ENCODE peak calls at places on chromosomes 12 and 14, in seven cellular contexts. R is stomach, F is fibroblast of pulmonary artery, G is colonic mucosa, P is cardiac muscle cell, E is left lung, C is GM12878. A is an unnamed sample.

GRCh38 chr14:56855891-56856461 is 45.7 kb upstream of the OTX2 start:
- DNase-seq in R (peak), F (no peak), G (peak), P (no peak), E (no peak), C (no peak), A (no peak)

GRCh38 chr14:57493467-57494181 is at the start of gene CCDC198:
- DNase-seq in R (no peak), F (no peak), G (no peak), P (no peak), E (no peak), C (peak), A (no peak)

GRCh38 chr14:96164861-96165490 is 39.7 kb upstream of the BDKRB2 start:
- DNase-seq in R (no peak), F (no peak), G (peak), P (no peak), E (no peak), C (no peak), A (no peak)

GRCh38 chr14:104101086-104101621 is 15.7 kb downstream of the ASPG start:
- DNase-seq in R (peak), F (no peak), G (peak), P (no peak), E (no peak), C (no peak), A (no peak)

GRCh38 chr12:124236651-124237050 is 58.2 kb upstream of the RFLNA start:
- DNase-seq in R (no peak), F (peak), G (no peak), P (peak), E (no peak), C (no peak), A (no peak)

GRCh38 chr14:87187787-87188186 is 805.2 kb downstream of the GALC start:
- DNase-seq in R (no peak), F (no peak), G (no peak), P (no peak), E (no peak), C (no peak), A (no peak)

GRCh38 chr14:101400815-101401214 is 160.5 kb upstream of the DIO3 start:
- DNase-seq in R (no peak), F (peak), G (no peak), P (peak), E (no peak), C (no peak), A (no peak)

GRCh38 chr14:97138801-97139200 is 341.6 kb downstream of the VRK1 start:
- DNase-seq in R (no peak), F (no peak), G (no peak), P (no peak), E (no peak), C (no peak), A (no peak)

GRCh38 chr12:27821259-27821973 is 41.4 kb upstream of the MANSC4 start:
- DNase-seq in R (peak), F (peak), G (peak), P (peak), E (no peak), C (peak), A (peak)

GRCh38 chr12:79687711-79688270 is 3.0 kb downstream of the PAWR start:
- DNase-seq in R (no peak), F (no peak), G (no peak), P (peak), E (no peak), C (no peak), A (no peak)

GRCh38 chr12:14768823-14769405 is 34.4 kb downstream of the WBP11 start:
- DNase-seq in R (peak), F (peak), G (peak), P (peak), E (peak), C (peak), A (no peak)

GRCh38 chr12:132631357-132632065 is 12.9 kb downstream of the P2RX2 start:
- DNase-seq in R (no peak), F (no peak), G (no peak), P (no peak), E (peak), C (no peak), A (no peak)

GRCh38 chr12:66087365-66087943 is 43.1 kb downstream of the LLPH start:
- DNase-seq in R (peak), F (peak), G (peak), P (peak), E (no peak), C (no peak), A (peak)

GRCh38 chr12:131112690-131113290 is 159.1 kb downstream of the ADGRD1 start:
- DNase-seq in R (no peak), F (no peak), G (no peak), P (no peak), E (no peak), C (no peak), A (no peak)

GRCh38 chr14:100726467-100726811 is 253 bp upstream of the DLK1 start:
- DNase-seq in R (no peak), F (no peak), G (no peak), P (no peak), E (no peak), C (no peak), A (no peak)

GRCh38 chr14:82091097-82091496 is 557.4 kb upstream of the SEL1L start:
- DNase-seq in R (no peak), F (no peak), G (no peak), P (no peak), E (no peak), C (no peak), A (no peak)

GRCh38 chr12:105861232-105861631 is 277.5 kb downstream of the NUAK1 start:
- DNase-seq in R (no peak), F (no peak), G (no peak), P (no peak), E (no peak), C (no peak), A (no peak)

GRCh38 chr14:31059152-31059924 is 33.2 kb upstream of the STRN3 start:
- DNase-seq in R (peak), F (peak), G (peak), P (peak), E (peak), C (no peak), A (no peak)

GRCh38 chr12:19227880-19228210 is 98.3 kb downstream of the PLEKHA5 start:
- DNase-seq in R (no peak), F (no peak), G (no peak), P (no peak), E (no peak), C (no peak), A (no peak)

GRCh38 chr12:39990122-39991101 is 115.5 kb downstream of the SLC2A13 start:
- DNase-seq in R (peak), F (peak), G (peak), P (peak), E (peak), C (peak), A (no peak)

GRCh38 chr14:101962503-101962874 is 1.9 kb upstream of the DYNC1H1 start:
- DNase-seq in R (peak), F (peak), G (peak), P (peak), E (peak), C (no peak), A (no peak)

GRCh38 chr14:89267163-89267562 is 149.9 kb downstream of the FOXN3 start:
- DNase-seq in R (no peak), F (no peak), G (no peak), P (no peak), E (no peak), C (no peak), A (no peak)

GRCh38 chr12:131927110-131928079 is 1.7 kb upstream of the PUS1 start:
- DNase-seq in R (no peak), F (no peak), G (no peak), P (no peak), E (no peak), C (no peak), A (no peak)

GRCh38 chr12:121784460-121784859 is 9.0 kb downstream of the RHOF start:
- DNase-seq in R (no peak), F (peak), G (no peak), P (peak), E (no peak), C (no peak), A (no peak)

GRCh38 chr14:22088614-22089359 is 415.2 kb upstream of the OR4E1 start:
- DNase-seq in R (no peak), F (peak), G (no peak), P (peak), E (no peak), C (no peak), A (no peak)

GRCh38 chr14:104320611-104321086 is 182.3 kb downstream of the KIF26A start:
- DNase-seq in R (peak), F (no peak), G (no peak), P (no peak), E (no peak), C (no peak), A (no peak)

GRCh38 chr12:65889144-65889880 is 65.0 kb downstream of the HMGA2 start:
- DNase-seq in R (no peak), F (no peak), G (no peak), P (no peak), E (no peak), C (no peak), A (no peak)

GRCh38 chr12:124888203-124888602 is 24.5 kb upstream of the SCARB1 start:
- DNase-seq in R (no peak), F (no peak), G (no peak), P (no peak), E (no peak), C (no peak), A (no peak)

GRCh38 chr12:4287325-4288290 is 14.0 kb downstream of the CCND2 start:
- DNase-seq in R (no peak), F (no peak), G (no peak), P (no peak), E (no peak), C (no peak), A (no peak)

GRCh38 chr12:68980476-68981212 is 47.7 kb upstream of the CPM start:
- DNase-seq in R (peak), F (no peak), G (no peak), P (no peak), E (no peak), C (no peak), A (no peak)

GRCh38 chr14:104137297-104138097 is 890 bp upstream of the KIF26A start:
- DNase-seq in R (peak), F (peak), G (peak), P (peak), E (peak), C (no peak), A (no peak)

GRCh38 chr14:59281613-59282012 is 93.1 kb downstream of the DAAM1 start:
- DNase-seq in R (no peak), F (peak), G (no peak), P (peak), E (no peak), C (no peak), A (no peak)

GRCh38 chr14:64293976-64294671 is at the start of gene ESR2:
- DNase-seq in R (peak), F (peak), G (peak), P (peak), E (peak), C (no peak), A (no peak)

GRCh38 chr12:110677206-110677911 is 11.6 kb downstream of the HVCN1 start:
- DNase-seq in R (no peak), F (no peak), G (no peak), P (no peak), E (no peak), C (peak), A (no peak)

GRCh38 chr12:96587691-96588090 is 98.3 kb downstream of the CFAP54 start:
- DNase-seq in R (no peak), F (peak), G (no peak), P (peak), E (no peak), C (no peak), A (no peak)

GRCh38 chr12:16096273-16096849 is 181.1 kb downstream of the SLC15A5 start:
- DNase-seq in R (no peak), F (no peak), G (no peak), P (no peak), E (no peak), C (no peak), A (no peak)
- H3K4me3 ChIP-seq in R (no peak), F (no peak), G (no peak), P (no peak), E (no peak), C (no peak), A (no peak)

DNA sequence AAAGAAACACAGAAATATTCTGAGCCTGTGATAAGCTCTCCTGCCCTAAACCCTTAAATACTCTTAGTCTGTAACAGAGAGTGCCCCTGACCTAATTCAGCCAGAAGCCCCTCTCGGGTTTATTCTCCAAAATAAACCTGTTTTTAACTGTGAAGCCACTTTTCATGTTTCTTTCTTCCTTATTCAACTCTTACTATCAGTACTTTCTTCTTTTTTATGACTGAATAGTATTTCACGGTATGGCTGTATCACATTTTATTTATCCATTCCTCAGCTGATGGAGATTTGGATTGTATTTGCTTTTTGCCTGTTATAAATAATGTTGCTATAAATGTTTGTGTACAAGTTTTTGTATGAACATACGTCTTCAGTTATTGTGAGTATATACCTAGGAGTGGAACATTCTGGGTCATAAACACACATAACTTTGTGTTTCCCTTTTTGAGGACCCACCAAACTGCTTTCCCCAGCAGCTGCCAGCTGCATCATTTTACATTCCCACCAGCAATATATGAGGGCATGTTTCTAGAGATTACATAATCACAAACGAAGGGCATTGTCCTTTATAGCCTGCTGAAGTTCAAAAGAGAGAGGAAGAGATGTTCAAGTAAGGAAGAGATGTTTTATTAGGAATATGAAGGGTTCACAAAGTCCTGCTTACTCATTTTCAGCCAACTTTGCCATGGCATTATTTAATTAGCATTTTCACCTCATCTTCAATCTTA is 199.4 kb upstream of the NUDT4 start:
- DNase-seq in R (no peak), F (no peak), G (no peak), P (no peak), E (no peak), C (no peak), A (no peak)
- TF ChIP-seq CTCF in R (no peak), F (no peak), G (no peak), P (no peak), E (no peak), C (no peak), A (no peak)

DNA sequence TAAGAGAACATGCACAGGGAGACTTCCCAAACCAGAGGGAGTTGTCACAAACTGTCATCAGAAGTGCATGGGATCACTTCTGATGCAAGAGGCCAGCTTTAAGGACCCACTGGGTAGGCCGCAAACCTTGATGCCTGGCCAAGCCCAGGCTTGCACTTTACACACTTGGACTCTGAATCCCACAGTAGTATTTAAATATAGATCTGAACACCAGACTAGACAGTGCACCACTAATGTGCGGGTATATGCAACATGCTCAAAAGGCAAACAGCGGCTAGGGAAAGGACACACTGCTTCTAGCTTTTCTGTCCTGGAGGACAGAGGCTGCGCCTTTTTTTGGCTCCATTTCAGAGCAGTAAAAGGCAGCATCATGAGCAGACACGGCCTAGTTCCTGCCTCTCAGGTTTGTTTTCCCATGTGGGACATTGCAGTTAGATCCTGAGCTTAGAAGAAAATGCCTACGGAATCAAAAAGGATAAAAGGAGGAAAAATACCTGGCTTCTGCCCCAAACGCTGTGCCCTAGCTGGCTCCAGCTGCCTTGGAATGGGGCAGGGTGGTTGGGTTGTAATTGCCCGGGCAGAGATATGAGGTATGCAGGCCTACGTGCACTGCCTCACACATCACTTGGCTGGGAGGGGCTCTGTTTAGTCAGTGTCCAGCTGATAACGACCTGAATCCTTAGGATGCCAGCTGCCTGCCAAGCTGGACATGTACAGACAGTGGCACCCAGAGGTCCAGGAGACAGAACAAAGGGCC is 84.5 kb upstream of the EGLN3 start:
- DNase-seq in R (peak), F (no peak), G (peak), P (no peak), E (no peak), C (no peak), A (no peak)
- H3K4me3 ChIP-seq in R (no peak), F (no peak), G (no peak), P (no peak), E (no peak), C (no peak), A (no peak)

GRCh38 chr12:127351481-127352010 is 915.4 kb upstream of the TMEM132C start:
- DNase-seq in R (no peak), F (no peak), G (no peak), P (no peak), E (no peak), C (no peak), A (no peak)

GRCh38 chr12:127360580-127360979 is 906.4 kb upstream of the TMEM132C start:
- DNase-seq in R (no peak), F (no peak), G (no peak), P (no peak), E (no peak), C (no peak), A (no peak)

GRCh38 chr12:127355061-127355820 is 911.7 kb upstream of the TMEM132C start:
- DNase-seq in R (no peak), F (peak), G (no peak), P (no peak), E (no peak), C (no peak), A (peak)
- TF ChIP-seq CTCF in R (no peak), F (peak), G (no peak), P (no peak), E (no peak), C (peak), A (peak)

GRCh38 chr12:46559311-46559710 is 186.7 kb upstream of the SLC38A2 start:
- DNase-seq in R (no peak), F (peak), G (no peak), P (peak), E (no peak), C (no peak), A (no peak)

GRCh38 chr12:46558696-46559095 is 186.1 kb upstream of the SLC38A2 start:
- DNase-seq in R (no peak), F (no peak), G (no peak), P (no peak), E (no peak), C (no peak), A (no peak)

GRCh38 chr12:46560078-46560477 is 187.5 kb upstream of the SLC38A2 start:
- DNase-seq in R (no peak), F (no peak), G (no peak), P (no peak), E (no peak), C (no peak), A (no peak)

GRCh38 chr12:46562625-46563228 is 190.2 kb upstream of the SLC38A2 start:
- DNase-seq in R (no peak), F (peak), G (no peak), P (peak), E (no peak), C (no peak), A (no peak)

GRCh38 chr12:46560874-46561273 is 188.3 kb upstream of the SLC38A2 start:
- DNase-seq in R (no peak), F (no peak), G (no peak), P (no peak), E (no peak), C (no peak), A (no peak)
- H3K4me3 ChIP-seq in R (no peak), F (no peak), G (no peak), P (no peak), E (no peak), C (no peak), A (no peak)

GRCh38 chr12:16939871-16940306 is 333.9 kb upstream of the LMO3 start:
- DNase-seq in R (peak), F (peak), G (peak), P (peak), E (peak), C (peak), A (peak)
- TF ChIP-seq CTCF in R (peak), F (peak), G (peak), P (peak), E (peak), C (peak), A (peak)